ENCODE peak calls at places on chromosome 22, in six cellular contexts. K, H, C, V, M and S are unnamed samples.

GRCh38 chr22:33706100-33706499 is 214.2 kb downstream of the LARGE1 start:
- DNase-seq in H (no peak), C (no peak), M (no peak), K (no peak), V (no peak), S (no peak)

GRCh38 chr22:40499187-40499753 is 128.9 kb downstream of the SGSM3 start:
- DNase-seq in M (peak), H (no peak), V (peak), K (no peak), C (no peak), S (peak)

GRCh38 chr22:49166211-49166610 is 661.5 kb downstream of the BRD1 start:
- DNase-seq in C (no peak), M (no peak), V (no peak), H (no peak), K (no peak), S (no peak)

GRCh38 chr22:27146871-27147591 is 489.6 kb downstream of the MIAT start:
- DNase-seq in V (peak), H (no peak), K (no peak), C (no peak), M (no peak), S (no peak)

GRCh38 chr22:29344137-29344536 is 28.6 kb upstream of the RASL10A start:
- DNase-seq in H (no peak), C (no peak), M (peak), K (no peak), V (peak), S (no peak)

GRCh38 chr22:22657712-22658111 is 13.3 kb downstream of the GGTLC2 start:
- DNase-seq in H (no peak), C (no peak), V (no peak), M (no peak), K (no peak), S (no peak)

GRCh38 chr22:35986085-35986484 is 42.5 kb downstream of the RBFOX2 start:
- DNase-seq in H (no peak), V (peak), M (no peak), C (no peak), K (no peak), S (peak)

GRCh38 chr22:24806663-24807001 is 621 bp downstream of the SGSM1 start:
- DNase-seq in H (no peak), C (no peak), V (no peak), M (no peak), K (no peak), S (no peak)

GRCh38 chr22:37189011-37189466 is 992 bp upstream of the C1QTNF6 start:
- DNase-seq in K (no peak), C (no peak), V (no peak), M (no peak), H (no peak), S (peak)

GRCh38 chr22:39617761-39618757 is 47.5 kb downstream of the CACNA1I start:
- DNase-seq in V (no peak), C (no peak), K (no peak), H (no peak), M (no peak), S (no peak)

GRCh38 chr22:37182101-37182948 is 5.7 kb downstream of the C1QTNF6 start:
- DNase-seq in K (no peak), M (no peak), H (no peak), V (no peak), C (peak), S (no peak)

GRCh38 chr22:48118654-48119053 is 1356.2 kb downstream of the TBC1D22A start:
- DNase-seq in C (no peak), H (no peak), M (no peak), V (no peak), K (no peak), S (no peak)

GRCh38 chr22:28958611-28959010 is 75.2 kb downstream of the ZNRF3 start:
- DNase-seq in H (no peak), V (no peak), C (no peak), M (no peak), K (no peak), S (no peak)